ENCODE peak calls at places on chromosome 14, in seven cellular contexts. One of them, this sample, is unnamed. For H3K4me1, the result is how much of the 10 kb centered on the place peaks cover.

GRCh38 chr14:84435820-84436326 is 1094.1 kb upstream of the FLRT2 start:
- DNase-seq in hepatocyte: no peak
- DNase-seq in pancreas: no peak
- DNase-seq in CD8-positive, alpha-beta T cell: no peak
- DNase-seq in psoas muscle: no peak
- DNase-seq in uterus: no peak
- DNase-seq in mucosa of descending colon: no peak
- DNase-seq in this sample: no peak

GRCh38 chr14:29896354-29896768 is 31.3 kb downstream of the PRKD1 start:
- DNase-seq in hepatocyte: peak
- DNase-seq in pancreas: no peak
- DNase-seq in CD8-positive, alpha-beta T cell: no peak
- DNase-seq in psoas muscle: no peak
- DNase-seq in uterus: no peak
- DNase-seq in mucosa of descending colon: no peak
- DNase-seq in this sample: no peak

GRCh38 chr14:69776875-69777453 is 10.0 kb downstream of the SRSF5 start:
- DNase-seq in hepatocyte: no peak
- DNase-seq in pancreas: no peak
- DNase-seq in CD8-positive, alpha-beta T cell: no peak
- DNase-seq in psoas muscle: no peak
- DNase-seq in uterus: no peak
- DNase-seq in mucosa of descending colon: no peak
- DNase-seq in this sample: no peak

GRCh38 chr14:91291786-91292405 is 47.4 kb upstream of the GPR68 start:
- DNase-seq in hepatocyte: no peak
- DNase-seq in pancreas: no peak
- DNase-seq in CD8-positive, alpha-beta T cell: no peak
- DNase-seq in psoas muscle: no peak
- DNase-seq in uterus: no peak
- DNase-seq in mucosa of descending colon: no peak
- DNase-seq in this sample: no peak

GRCh38 chr14:99035268-99035667 is 236.7 kb downstream of the BCL11B start:
- DNase-seq in hepatocyte: peak
- DNase-seq in pancreas: peak
- DNase-seq in CD8-positive, alpha-beta T cell: no peak
- DNase-seq in psoas muscle: peak
- DNase-seq in uterus: peak
- DNase-seq in mucosa of descending colon: peak
- DNase-seq in this sample: no peak

GRCh38 chr14:53167602-53168328 is 14.6 kb upstream of the DDHD1 start:
- DNase-seq in hepatocyte: no peak
- DNase-seq in pancreas: no peak
- DNase-seq in CD8-positive, alpha-beta T cell: no peak
- DNase-seq in psoas muscle: no peak
- DNase-seq in uterus: no peak
- DNase-seq in mucosa of descending colon: no peak
- DNase-seq in this sample: no peak

GRCh38 chr14:98136019-98136418 is 1136.0 kb downstream of the BCL11B start:
- DNase-seq in hepatocyte: no peak
- DNase-seq in pancreas: no peak
- DNase-seq in CD8-positive, alpha-beta T cell: peak
- DNase-seq in psoas muscle: no peak
- DNase-seq in uterus: no peak
- DNase-seq in mucosa of descending colon: no peak
- DNase-seq in this sample: no peak

GRCh38 chr14:75514673-75515630 is 7.3 kb upstream of the BATF start:
- DNase-seq in hepatocyte: no peak
- DNase-seq in pancreas: no peak
- DNase-seq in CD8-positive, alpha-beta T cell: peak
- DNase-seq in psoas muscle: no peak
- DNase-seq in uterus: no peak
- DNase-seq in mucosa of descending colon: peak
- DNase-seq in this sample: peak

GRCh38 chr14:24965934-24966593 is 83.9 kb downstream of the STXBP6 start:
- DNase-seq in hepatocyte: peak
- DNase-seq in pancreas: peak
- DNase-seq in CD8-positive, alpha-beta T cell: no peak
- DNase-seq in psoas muscle: no peak
- DNase-seq in uterus: no peak
- DNase-seq in mucosa of descending colon: no peak
- DNase-seq in this sample: no peak

GRCh38 chr14:59354666-59355065 is 110.5 kb downstream of the GPR135 start:
- DNase-seq in hepatocyte: no peak
- DNase-seq in pancreas: no peak
- DNase-seq in CD8-positive, alpha-beta T cell: no peak
- DNase-seq in psoas muscle: no peak
- DNase-seq in uterus: no peak
- DNase-seq in mucosa of descending colon: no peak
- DNase-seq in this sample: no peak

GRCh38 chr14:21860172-21860571 is 186.6 kb upstream of the OR4E1 start:
- DNase-seq in hepatocyte: no peak
- DNase-seq in pancreas: no peak
- DNase-seq in CD8-positive, alpha-beta T cell: no peak
- DNase-seq in psoas muscle: no peak
- DNase-seq in uterus: no peak
- DNase-seq in mucosa of descending colon: peak
- DNase-seq in this sample: no peak

GRCh38 chr14:81366259-81366658 is 33.9 kb downstream of the STON2 start:
- DNase-seq in hepatocyte: peak
- DNase-seq in pancreas: no peak
- DNase-seq in CD8-positive, alpha-beta T cell: no peak
- DNase-seq in psoas muscle: no peak
- DNase-seq in uterus: no peak
- DNase-seq in mucosa of descending colon: no peak
- DNase-seq in this sample: no peak

GRCh38 chr14:21526672-21527319 is 650 bp upstream of the SALL2 start:
- DNase-seq in hepatocyte: peak
- DNase-seq in pancreas: no peak
- DNase-seq in CD8-positive, alpha-beta T cell: no peak
- DNase-seq in psoas muscle: no peak
- DNase-seq in uterus: no peak
- DNase-seq in mucosa of descending colon: no peak
- DNase-seq in this sample: no peak

GRCh38 chr14:96252323-96253052 is 3.5 kb upstream of the BDKRB1 start:
- DNase-seq in hepatocyte: no peak
- DNase-seq in pancreas: no peak
- DNase-seq in CD8-positive, alpha-beta T cell: no peak
- DNase-seq in psoas muscle: no peak
- DNase-seq in uterus: no peak
- DNase-seq in mucosa of descending colon: no peak
- DNase-seq in this sample: no peak

GRCh38 chr14:69957986-69958385 is 78.8 kb downstream of the SMOC1 start:
- DNase-seq in hepatocyte: no peak
- DNase-seq in pancreas: no peak
- DNase-seq in CD8-positive, alpha-beta T cell: no peak
- DNase-seq in psoas muscle: no peak
- DNase-seq in uterus: no peak
- DNase-seq in mucosa of descending colon: no peak
- DNase-seq in this sample: no peak

GRCh38 chr14:33916663-33917565 is 34.0 kb downstream of the EGLN3 start:
- DNase-seq in hepatocyte: no peak
- DNase-seq in pancreas: no peak
- DNase-seq in CD8-positive, alpha-beta T cell: no peak
- DNase-seq in psoas muscle: no peak
- DNase-seq in uterus: peak
- DNase-seq in mucosa of descending colon: no peak
- DNase-seq in this sample: no peak

GRCh38 chr14:59912443-59912842 is 7.5 kb upstream of the LRRC9 start:
- DNase-seq in hepatocyte: no peak
- DNase-seq in pancreas: no peak
- DNase-seq in CD8-positive, alpha-beta T cell: no peak
- DNase-seq in psoas muscle: no peak
- DNase-seq in uterus: no peak
- DNase-seq in mucosa of descending colon: no peak
- DNase-seq in this sample: no peak

GRCh38 chr14:27506272-27506671 is 908.4 kb upstream of the NOVA1 start:
- DNase-seq in hepatocyte: no peak
- DNase-seq in pancreas: no peak
- DNase-seq in CD8-positive, alpha-beta T cell: no peak
- DNase-seq in psoas muscle: no peak
- DNase-seq in uterus: no peak
- DNase-seq in mucosa of descending colon: no peak
- DNase-seq in this sample: no peak

GRCh38 chr14:34711169-34711568 is 3.2 kb downstream of the CFL2 start:
- DNase-seq in hepatocyte: peak
- DNase-seq in pancreas: no peak
- DNase-seq in CD8-positive, alpha-beta T cell: no peak
- DNase-seq in psoas muscle: no peak
- DNase-seq in uterus: no peak
- DNase-seq in mucosa of descending colon: peak
- DNase-seq in this sample: no peak

GRCh38 chr14:88005978-88006851 is 1.3 kb downstream of the GPR65 start:
- DNase-seq in hepatocyte: no peak
- DNase-seq in pancreas: no peak
- DNase-seq in CD8-positive, alpha-beta T cell: peak
- DNase-seq in psoas muscle: no peak
- DNase-seq in uterus: no peak
- DNase-seq in mucosa of descending colon: peak
- DNase-seq in this sample: peak

GRCh38 chr14:30966415-30967363 is 58.8 kb upstream of the AP4S1 start:
- DNase-seq in hepatocyte: no peak
- DNase-seq in pancreas: no peak
- DNase-seq in CD8-positive, alpha-beta T cell: no peak
- DNase-seq in psoas muscle: no peak
- DNase-seq in uterus: no peak
- DNase-seq in mucosa of descending colon: no peak
- DNase-seq in this sample: no peak

GRCh38 chr14:72636094-72636493 is 257.8 kb downstream of the DPF3 start:
- DNase-seq in hepatocyte: no peak
- DNase-seq in pancreas: no peak
- DNase-seq in CD8-positive, alpha-beta T cell: no peak
- DNase-seq in psoas muscle: no peak
- DNase-seq in uterus: no peak
- DNase-seq in mucosa of descending colon: no peak
- DNase-seq in this sample: no peak
- H3K4me1 ChIP-seq in hepatocyte: under half
- H3K4me1 ChIP-seq in pancreas: under half
- H3K4me1 ChIP-seq in CD8-positive, alpha-beta T cell: under half
- H3K4me1 ChIP-seq in psoas muscle: under half
- H3K4me1 ChIP-seq in uterus: under half
- H3K4me1 ChIP-seq in mucosa of descending colon: under half
- H3K4me1 ChIP-seq in this sample: under half

GRCh38 chr14:73714656-73715081 is 485 bp upstream of the PNMA1 start:
- DNase-seq in hepatocyte: no peak
- DNase-seq in pancreas: no peak
- DNase-seq in CD8-positive, alpha-beta T cell: no peak
- DNase-seq in psoas muscle: no peak
- DNase-seq in uterus: no peak
- DNase-seq in mucosa of descending colon: no peak
- DNase-seq in this sample: no peak
- H3K4me3 ChIP-seq in hepatocyte: peak
- H3K4me3 ChIP-seq in pancreas: peak
- H3K4me3 ChIP-seq in CD8-positive, alpha-beta T cell: peak
- H3K4me3 ChIP-seq in psoas muscle: peak
- H3K4me3 ChIP-seq in uterus: no peak
- H3K4me3 ChIP-seq in mucosa of descending colon: no peak
- H3K4me3 ChIP-seq in this sample: peak

DNA sequence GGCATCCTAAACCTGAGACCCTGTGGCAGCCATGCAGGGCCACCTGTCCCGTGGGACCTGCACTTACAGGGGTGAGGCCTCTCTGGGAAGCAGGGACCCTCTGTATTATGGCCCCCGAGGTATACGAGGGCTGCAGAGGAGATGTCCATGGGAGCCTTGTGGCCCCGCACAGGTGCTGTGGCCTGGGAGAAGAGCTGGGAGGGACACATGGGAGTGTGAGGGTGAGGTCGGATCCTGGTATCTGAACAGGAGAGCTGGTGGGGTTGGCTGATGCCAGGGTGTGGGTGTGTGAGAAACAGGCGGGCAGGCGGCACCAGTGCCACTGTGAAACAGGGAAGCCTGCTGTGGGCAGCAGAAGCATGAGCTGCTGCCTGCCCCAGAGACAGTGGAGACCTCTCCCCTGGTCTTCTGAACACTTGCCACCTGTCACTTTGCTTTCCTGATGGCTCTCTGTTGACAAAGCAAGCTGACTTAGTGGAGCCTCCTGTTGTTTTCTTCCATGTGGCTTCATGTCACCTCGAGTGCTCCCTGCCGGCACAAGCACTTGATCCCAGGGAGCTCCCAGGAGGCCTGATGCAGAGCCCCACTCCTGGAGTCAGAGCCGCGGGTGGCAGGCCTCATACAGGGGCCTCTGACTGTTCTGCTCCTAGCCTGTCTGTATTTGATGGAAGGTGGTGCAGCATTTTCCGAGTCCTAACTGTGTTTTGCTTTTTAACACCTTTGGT is 19.8 kb upstream of the AMN start:
- DNase-seq in hepatocyte: no peak
- DNase-seq in pancreas: no peak
- DNase-seq in CD8-positive, alpha-beta T cell: no peak
- DNase-seq in psoas muscle: no peak
- DNase-seq in uterus: no peak
- DNase-seq in mucosa of descending colon: no peak
- DNase-seq in this sample: no peak
- H3K4me1 ChIP-seq in hepatocyte: under half
- H3K4me1 ChIP-seq in pancreas: under half
- H3K4me1 ChIP-seq in CD8-positive, alpha-beta T cell: under half
- H3K4me1 ChIP-seq in psoas muscle: under half
- H3K4me1 ChIP-seq in uterus: under half
- H3K4me1 ChIP-seq in mucosa of descending colon: under half
- H3K4me1 ChIP-seq in this sample: under half

GRCh38 chr14:104658325-104658712 is 31.1 kb upstream of the INF2 start:
- DNase-seq in hepatocyte: no peak
- DNase-seq in pancreas: no peak
- DNase-seq in CD8-positive, alpha-beta T cell: no peak
- DNase-seq in psoas muscle: no peak
- DNase-seq in uterus: no peak
- DNase-seq in mucosa of descending colon: no peak
- DNase-seq in this sample: no peak

GRCh38 chr14:104660597-104660996 is 28.8 kb upstream of the INF2 start:
- DNase-seq in hepatocyte: no peak
- DNase-seq in pancreas: no peak
- DNase-seq in CD8-positive, alpha-beta T cell: no peak
- DNase-seq in psoas muscle: no peak
- DNase-seq in uterus: no peak
- DNase-seq in mucosa of descending colon: peak
- DNase-seq in this sample: no peak

GRCh38 chr14:104659146-104659545 is 30.3 kb upstream of the INF2 start:
- DNase-seq in hepatocyte: no peak
- DNase-seq in pancreas: no peak
- DNase-seq in CD8-positive, alpha-beta T cell: no peak
- DNase-seq in psoas muscle: no peak
- DNase-seq in uterus: no peak
- DNase-seq in mucosa of descending colon: no peak
- DNase-seq in this sample: no peak

GRCh38 chr14:104659764-104660523 is 29.5 kb upstream of the INF2 start:
- DNase-seq in hepatocyte: no peak
- DNase-seq in pancreas: no peak
- DNase-seq in CD8-positive, alpha-beta T cell: no peak
- DNase-seq in psoas muscle: no peak
- DNase-seq in uterus: no peak
- DNase-seq in mucosa of descending colon: peak
- DNase-seq in this sample: no peak

DNA sequence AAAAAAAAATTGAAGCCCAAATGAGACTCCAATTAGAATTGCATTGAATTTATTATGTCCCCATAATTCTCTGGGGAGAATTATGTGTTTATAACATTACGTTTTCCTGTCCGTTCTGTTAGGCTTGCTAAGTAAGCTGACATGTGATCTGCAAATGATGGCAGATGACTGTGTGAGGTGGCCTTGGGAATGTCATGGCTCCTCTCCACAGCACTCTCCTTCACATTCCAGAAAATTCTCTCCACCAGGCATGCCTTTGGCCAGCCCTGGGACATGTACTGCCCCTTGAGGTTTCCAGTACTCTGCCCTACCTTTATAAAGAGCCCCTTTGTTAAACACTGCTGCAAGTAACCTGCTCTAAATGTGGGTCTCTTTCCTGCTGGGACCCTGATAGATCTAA is 28.3 kb upstream of the INF2 start:
- DNase-seq in hepatocyte: no peak
- DNase-seq in pancreas: no peak
- DNase-seq in CD8-positive, alpha-beta T cell: no peak
- DNase-seq in psoas muscle: no peak
- DNase-seq in uterus: no peak
- DNase-seq in mucosa of descending colon: no peak
- DNase-seq in this sample: no peak
- H3K4me3 ChIP-seq in hepatocyte: no peak
- H3K4me3 ChIP-seq in pancreas: no peak
- H3K4me3 ChIP-seq in CD8-positive, alpha-beta T cell: no peak
- H3K4me3 ChIP-seq in psoas muscle: no peak
- H3K4me3 ChIP-seq in uterus: no peak
- H3K4me3 ChIP-seq in mucosa of descending colon: no peak
- H3K4me3 ChIP-seq in this sample: no peak

This sample was measured in effector memory CD4-positive, alpha-beta T cell.